ENCODE peak calls at places on chromosome 15, in four cellular contexts. One of them, this sample, is unnamed. For H3K36me3, the result is how much of the 10 kb centered on the place peaks cover.

GRCh38 chr15:101560722-101561583 is 71.4 kb upstream of the PCSK6 start:
- DNase-seq in tibial nerve: no peak
- DNase-seq in body of pancreas: no peak
- DNase-seq in IMR-90: no peak
- DNase-seq in this sample: no peak

GRCh38 chr15:25543156-25543555 is 104.3 kb upstream of the UBE3A start:
- DNase-seq in IMR-90: peak
- DNase-seq in body of pancreas: peak
- DNase-seq in tibial nerve: peak
- DNase-seq in this sample: peak

GRCh38 chr15:53830707-53831386 is 71.4 kb upstream of the WDR72 start:
- DNase-seq in body of pancreas: no peak
- DNase-seq in tibial nerve: no peak
- DNase-seq in IMR-90: no peak
- DNase-seq in this sample: no peak

GRCh38 chr15:75661041-75661778 is 13.5 kb downstream of the SNX33 start:
- DNase-seq in body of pancreas: peak
- DNase-seq in IMR-90: peak
- DNase-seq in tibial nerve: peak
- DNase-seq in this sample: peak

GRCh38 chr15:58918239-58918638 is 15.2 kb downstream of the SLTM start:
- DNase-seq in body of pancreas: no peak
- DNase-seq in tibial nerve: no peak
- DNase-seq in IMR-90: no peak
- DNase-seq in this sample: no peak

GRCh38 chr15:99322643-99323405 is 71.5 kb downstream of the LRRC28 start:
- DNase-seq in body of pancreas: no peak
- DNase-seq in tibial nerve: no peak
- DNase-seq in IMR-90: peak
- DNase-seq in this sample: peak

GRCh38 chr15:55289573-55290360 is at the start of gene RAB27A:
- DNase-seq in body of pancreas: peak
- DNase-seq in tibial nerve: peak
- DNase-seq in IMR-90: peak
- DNase-seq in this sample: peak

GRCh38 chr15:70127288-70127746 is 29.6 kb upstream of the TLE3 start:
- DNase-seq in tibial nerve: peak
- DNase-seq in body of pancreas: peak
- DNase-seq in IMR-90: no peak
- DNase-seq in this sample: no peak

GRCh38 chr15:68186671-68187397 is 18.3 kb downstream of the CALML4 start:
- DNase-seq in IMR-90: peak
- DNase-seq in tibial nerve: no peak
- DNase-seq in body of pancreas: no peak
- DNase-seq in this sample: no peak

GRCh38 chr15:22811640-22812039 is 25.2 kb downstream of the NIPA1 start:
- DNase-seq in body of pancreas: peak
- DNase-seq in IMR-90: peak
- DNase-seq in tibial nerve: no peak
- DNase-seq in this sample: peak

GRCh38 chr15:51144021-51144532 is 49.4 kb upstream of the TNFAIP8L3 start:
- DNase-seq in tibial nerve: no peak
- DNase-seq in IMR-90: peak
- DNase-seq in body of pancreas: no peak
- DNase-seq in this sample: no peak

GRCh38 chr15:33242165-33242564 is 47.7 kb upstream of the FMN1 start:
- DNase-seq in IMR-90: peak
- DNase-seq in body of pancreas: no peak
- DNase-seq in tibial nerve: no peak
- DNase-seq in this sample: no peak

GRCh38 chr15:85563328-85563727 is 182.9 kb downstream of the AKAP13 start:
- DNase-seq in IMR-90: peak
- DNase-seq in tibial nerve: no peak
- DNase-seq in body of pancreas: peak
- DNase-seq in this sample: no peak

GRCh38 chr15:99165020-99165790 is 60.3 kb downstream of the SYNM start:
- DNase-seq in tibial nerve: no peak
- DNase-seq in body of pancreas: no peak
- DNase-seq in IMR-90: no peak
- DNase-seq in this sample: no peak

GRCh38 chr15:27821273-27821672 is 277.8 kb downstream of the OCA2 start:
- DNase-seq in tibial nerve: no peak
- DNase-seq in body of pancreas: no peak
- DNase-seq in IMR-90: no peak
- DNase-seq in this sample: no peak

GRCh38 chr15:65375871-65376552 is 1.8 kb downstream of the IGDCC3 start:
- DNase-seq in tibial nerve: no peak
- DNase-seq in IMR-90: no peak
- DNase-seq in body of pancreas: peak
- DNase-seq in this sample: no peak

GRCh38 chr15:27564656-27565055 is 534.5 kb downstream of the OCA2 start:
- DNase-seq in tibial nerve: no peak
- DNase-seq in IMR-90: no peak
- DNase-seq in body of pancreas: no peak
- DNase-seq in this sample: no peak

GRCh38 chr15:66046751-66047150 is 177.5 kb downstream of the RAB11A start:
- DNase-seq in IMR-90: no peak
- DNase-seq in tibial nerve: no peak
- DNase-seq in body of pancreas: no peak
- DNase-seq in this sample: no peak

GRCh38 chr15:96345560-96346389 is 15.3 kb downstream of the NR2F2 start:
- DNase-seq in tibial nerve: peak
- DNase-seq in body of pancreas: peak
- DNase-seq in IMR-90: peak
- DNase-seq in this sample: peak

GRCh38 chr15:38050988-38051387 is 116.5 kb downstream of the TMCO5A start:
- DNase-seq in tibial nerve: no peak
- DNase-seq in body of pancreas: no peak
- DNase-seq in IMR-90: no peak
- DNase-seq in this sample: no peak

GRCh38 chr15:57589276-57590073 is 2.2 kb upstream of the MYZAP start:
- DNase-seq in body of pancreas: no peak
- DNase-seq in tibial nerve: no peak
- DNase-seq in IMR-90: no peak
- DNase-seq in this sample: no peak

GRCh38 chr15:100189319-100189718 is 152.5 kb downstream of the ADAMTS17 start:
- DNase-seq in body of pancreas: no peak
- DNase-seq in IMR-90: no peak
- DNase-seq in tibial nerve: no peak
- DNase-seq in this sample: no peak

GRCh38 chr15:73081321-73081958 is 29.2 kb downstream of the NEO1 start:
- DNase-seq in IMR-90: peak
- DNase-seq in tibial nerve: no peak
- DNase-seq in body of pancreas: peak
- DNase-seq in this sample: no peak

GRCh38 chr15:68176601-68177000 is 28.5 kb downstream of the CALML4 start:
- DNase-seq in tibial nerve: no peak
- DNase-seq in body of pancreas: no peak
- DNase-seq in IMR-90: no peak
- DNase-seq in this sample: no peak

GRCh38 chr15:83914906-83915305 is 261.0 kb downstream of the ADAMTSL3 start:
- DNase-seq in body of pancreas: no peak
- DNase-seq in tibial nerve: no peak
- DNase-seq in IMR-90: no peak
- DNase-seq in this sample: no peak

GRCh38 chr15:37099321-37100108 is 834 bp downstream of the MEIS2 start:
- DNase-seq in tibial nerve: no peak
- DNase-seq in IMR-90: peak
- DNase-seq in body of pancreas: no peak
- DNase-seq in this sample: peak

GRCh38 chr15:87031545-87032230 is 952.0 kb downstream of the AGBL1 start:
- DNase-seq in body of pancreas: no peak
- DNase-seq in tibial nerve: no peak
- DNase-seq in IMR-90: no peak
- DNase-seq in this sample: no peak

GRCh38 chr15:73049564-73050215 is 2.6 kb upstream of the NEO1 start:
- DNase-seq in IMR-90: no peak
- DNase-seq in tibial nerve: no peak
- DNase-seq in body of pancreas: no peak
- DNase-seq in this sample: no peak

GRCh38 chr15:69537888-69538287 is 85.3 kb downstream of the RPLP1 start:
- DNase-seq in IMR-90: no peak
- DNase-seq in body of pancreas: no peak
- DNase-seq in tibial nerve: no peak
- DNase-seq in this sample: no peak

GRCh38 chr15:52463638-52464037 is 65.0 kb downstream of the MYO5A start:
- DNase-seq in body of pancreas: no peak
- DNase-seq in IMR-90: peak
- DNase-seq in tibial nerve: no peak
- DNase-seq in this sample: no peak

GRCh38 chr15:68553994-68554715 is 24.6 kb upstream of the CORO2B start:
- DNase-seq in tibial nerve: peak
- DNase-seq in IMR-90: peak
- DNase-seq in body of pancreas: peak
- DNase-seq in this sample: peak

GRCh38 chr15:43085921-43086320 is 19.9 kb downstream of the UBR1 start:
- DNase-seq in tibial nerve: no peak
- DNase-seq in body of pancreas: no peak
- DNase-seq in IMR-90: no peak
- DNase-seq in this sample: no peak

GRCh38 chr15:45660231-45660979 is 25.6 kb downstream of the SQOR start:
- DNase-seq in body of pancreas: no peak
- DNase-seq in IMR-90: peak
- DNase-seq in tibial nerve: no peak
- DNase-seq in this sample: no peak

GRCh38 chr15:40830884-40831283 is 2.4 kb upstream of the PPP1R14D start:
- DNase-seq in tibial nerve: no peak
- DNase-seq in IMR-90: no peak
- DNase-seq in body of pancreas: no peak
- DNase-seq in this sample: no peak

GRCh38 chr15:60844431-60845174 is 365.7 kb upstream of the ICE2 start:
- DNase-seq in IMR-90: no peak
- DNase-seq in body of pancreas: no peak
- DNase-seq in tibial nerve: no peak
- DNase-seq in this sample: no peak

GRCh38 chr15:36090276-36090946 is 489.0 kb upstream of the CDIN1 start:
- DNase-seq in tibial nerve: no peak
- DNase-seq in body of pancreas: no peak
- DNase-seq in IMR-90: no peak
- DNase-seq in this sample: no peak

GRCh38 chr15:57376695-57377477 is 581 bp downstream of the CGNL1 start:
- DNase-seq in body of pancreas: peak
- DNase-seq in IMR-90: peak
- DNase-seq in tibial nerve: peak
- DNase-seq in this sample: peak

GRCh38 chr15:63160638-63161037 is 3.4 kb upstream of the RPS27L start:
- DNase-seq in body of pancreas: no peak
- DNase-seq in IMR-90: no peak
- DNase-seq in tibial nerve: no peak
- DNase-seq in this sample: no peak

GRCh38 chr15:63169796-63170195 is 12.5 kb upstream of the RPS27L start:
- DNase-seq in body of pancreas: no peak
- DNase-seq in tibial nerve: no peak
- DNase-seq in IMR-90: no peak
- DNase-seq in this sample: no peak

GRCh38 chr15:63165166-63165859 is 8.0 kb upstream of the RPS27L start:
- DNase-seq in IMR-90: peak
- DNase-seq in tibial nerve: no peak
- DNase-seq in body of pancreas: no peak
- DNase-seq in this sample: no peak

DNA sequence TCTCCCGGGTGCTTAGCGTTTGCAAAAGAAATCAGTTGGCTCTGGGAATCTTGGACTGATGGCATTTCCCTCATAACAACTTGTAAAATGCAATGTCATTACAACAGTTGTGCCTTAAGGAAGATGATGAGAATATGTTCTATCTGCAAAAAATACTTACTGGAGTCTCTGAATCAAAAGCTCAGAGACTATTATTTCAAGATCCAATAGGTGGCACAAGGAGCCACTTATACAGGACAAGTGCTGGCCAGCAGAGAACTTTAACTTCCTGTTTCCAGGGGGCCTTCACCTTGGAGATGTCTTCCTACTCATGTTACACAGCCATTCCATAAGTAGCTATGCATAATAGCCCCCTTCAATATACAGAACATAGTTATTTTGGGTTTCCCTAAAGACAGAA is 8.9 kb upstream of the RPS27L start:
- DNase-seq in body of pancreas: no peak
- DNase-seq in tibial nerve: no peak
- DNase-seq in IMR-90: no peak
- DNase-seq in this sample: no peak
- TF ChIP-seq CTCF in body of pancreas: no peak
- TF ChIP-seq CTCF in tibial nerve: no peak
- TF ChIP-seq CTCF in IMR-90: peak
- TF ChIP-seq CTCF in this sample: peak

GRCh38 chr15:90956551-90957104 is 1.9 kb downstream of the RCCD1 start:
- DNase-seq in tibial nerve: peak
- DNase-seq in body of pancreas: peak
- DNase-seq in IMR-90: peak
- DNase-seq in this sample: peak
- TF ChIP-seq POLR2A in tibial nerve: no peak
- TF ChIP-seq POLR2A in body of pancreas: no peak
- TF ChIP-seq POLR2A in IMR-90: peak
- TF ChIP-seq POLR2A in this sample: no peak

DNA sequence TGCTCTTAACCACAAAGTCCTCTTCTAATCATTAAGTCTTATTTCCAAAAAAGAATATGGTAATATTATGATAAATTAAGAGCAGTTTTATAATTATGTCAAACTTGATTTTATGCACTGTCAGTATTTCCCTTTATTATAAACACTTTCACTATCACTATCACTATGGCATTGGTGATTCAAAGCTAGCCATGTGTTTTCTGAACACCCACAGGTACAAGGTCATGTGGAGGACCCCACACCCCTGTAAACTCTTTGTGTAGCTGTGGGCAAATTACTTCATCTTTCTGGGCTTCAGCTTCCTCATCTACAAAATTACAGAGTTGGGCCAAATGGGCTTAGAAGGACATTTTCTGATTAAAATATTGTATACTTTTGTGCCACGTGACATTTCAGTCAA is 41.6 kb downstream of the FBXL22 start:
- DNase-seq in body of pancreas: no peak
- DNase-seq in tibial nerve: no peak
- DNase-seq in IMR-90: no peak
- DNase-seq in this sample: no peak
- H3K36me3 ChIP-seq in body of pancreas: under half
- H3K36me3 ChIP-seq in tibial nerve: under half
- H3K36me3 ChIP-seq in IMR-90: under half
- H3K36me3 ChIP-seq in this sample: half or more

GRCh38 chr15:79185199-79185598 is 94.6 kb upstream of the RASGRF1 start:
- DNase-seq in body of pancreas: no peak
- DNase-seq in IMR-90: no peak
- DNase-seq in tibial nerve: no peak
- DNase-seq in this sample: no peak
- TF ChIP-seq CTCF in body of pancreas: no peak
- TF ChIP-seq CTCF in IMR-90: peak
- TF ChIP-seq CTCF in tibial nerve: no peak
- TF ChIP-seq CTCF in this sample: no peak

This sample was measured in right lobe of liver.